ENCODE peak calls at places on chromosomes 11 and 22, in ten cellular contexts. C is GM12865, R is foreskin keratinocyte, M is endothelial cell of umbilical vein, E is GM06990, H is brain microvascular endothelial cell, L is Peyer's patch, G is sigmoid colon, F is psoas muscle, A is ovary. P is an unnamed sample.

GRCh38 chr11:104731890-104732289 is 166.4 kb downstream of the CASP12 start:
- DNase-seq in C (no peak), R (no peak), M (no peak), E (no peak), H (no peak), L (no peak), G (no peak), F (no peak), A (no peak), P (no peak)

GRCh38 chr11:114290503-114291239 is 5.5 kb upstream of the NNMT start:
- DNase-seq in C (no peak), R (no peak), M (peak), E (no peak), H (no peak), L (no peak), G (no peak), F (no peak), A (no peak), P (no peak)

GRCh38 chr22:50576070-50576469 is 2.2 kb downstream of the CPT1B start:
- DNase-seq in C (no peak), R (no peak), M (peak), E (no peak), H (peak), L (peak), G (no peak), F (no peak), A (no peak), P (peak)

GRCh38 chr11:45807792-45808238 is 2.9 kb downstream of the SLC35C1 start:
- DNase-seq in C (no peak), R (no peak), M (no peak), E (no peak), H (no peak), L (no peak), G (peak), F (no peak), A (no peak), P (no peak)

GRCh38 chr11:13329670-13330401 is 52.2 kb downstream of the BMAL1 start:
- DNase-seq in C (no peak), R (no peak), M (no peak), E (no peak), H (no peak), L (no peak), G (no peak), F (no peak), A (no peak), P (peak)

GRCh38 chr22:49016909-49017768 is 810.5 kb downstream of the BRD1 start:
- DNase-seq in C (no peak), R (no peak), M (no peak), E (no peak), H (no peak), L (peak), G (peak), F (no peak), A (no peak), P (no peak)

GRCh38 chr11:114399903-114400221 is 449 bp downstream of the C11orf71 start:
- DNase-seq in C (no peak), R (no peak), M (no peak), E (no peak), H (no peak), L (no peak), G (no peak), F (peak), A (no peak), P (peak)

GRCh38 chr11:119486016-119486415 is 63.0 kb upstream of the THY1 start:
- DNase-seq in C (no peak), R (no peak), M (no peak), E (no peak), H (no peak), L (no peak), G (no peak), F (no peak), A (no peak), P (no peak)

GRCh38 chr11:35364101-35364780 is 55.1 kb downstream of the SLC1A2 start:
- DNase-seq in C (no peak), R (peak), M (no peak), E (no peak), H (peak), L (no peak), G (peak), F (peak), A (peak), P (peak)

GRCh38 chr11:62487698-62488551 is 58.7 kb downstream of the AHNAK start:
- DNase-seq in C (no peak), R (no peak), M (peak), E (no peak), H (no peak), L (no peak), G (no peak), F (no peak), A (no peak), P (no peak)

GRCh38 chr22:25714739-25715138 is 27.2 kb upstream of the MYO18B start:
- DNase-seq in C (no peak), R (no peak), M (no peak), E (no peak), H (no peak), L (no peak), G (no peak), F (no peak), A (no peak), P (no peak)

GRCh38 chr11:45745065-45745811 is 59.7 kb upstream of the SLC35C1 start:
- DNase-seq in C (no peak), R (no peak), M (no peak), E (no peak), H (no peak), L (no peak), G (peak), F (peak), A (peak), P (no peak)

GRCh38 chr11:19557720-19558140 is 154.9 kb upstream of the NAV2 start:
- DNase-seq in C (peak), R (peak), M (peak), E (peak), H (peak), L (peak), G (peak), F (peak), A (peak), P (peak)

GRCh38 chr11:66882540-66882939 is 25.7 kb downstream of the LRFN4 start:
- DNase-seq in C (no peak), R (no peak), M (no peak), E (no peak), H (no peak), L (no peak), G (no peak), F (no peak), A (no peak), P (no peak)

GRCh38 chr11:126109941-126110731 is 47.5 kb upstream of the CDON start:
- DNase-seq in C (no peak), R (no peak), M (no peak), E (no peak), H (peak), L (no peak), G (no peak), F (peak), A (no peak), P (no peak)

GRCh38 chr11:111097191-111097590 is 148.3 kb upstream of the POU2AF2 start:
- DNase-seq in C (no peak), R (no peak), M (no peak), E (no peak), H (no peak), L (no peak), G (no peak), F (peak), A (no peak), P (peak)

GRCh38 chr11:13278620-13279486 is 1.3 kb downstream of the BMAL1 start:
- DNase-seq in C (no peak), R (no peak), M (peak), E (no peak), H (no peak), L (no peak), G (no peak), F (peak), A (peak), P (peak)

GRCh38 chr22:40401532-40401931 is 31.1 kb downstream of the SGSM3 start:
- DNase-seq in C (no peak), R (no peak), M (no peak), E (no peak), H (no peak), L (no peak), G (no peak), F (no peak), A (no peak), P (no peak)

GRCh38 chr11:129557421-129557820 is 181.8 kb downstream of the BARX2 start:
- DNase-seq in C (no peak), R (no peak), M (no peak), E (no peak), H (no peak), L (no peak), G (no peak), F (no peak), A (no peak), P (no peak)

GRCh38 chr11:103170865-103171264 is 61.6 kb downstream of the DYNC2H1 start:
- DNase-seq in C (no peak), R (peak), M (no peak), E (no peak), H (no peak), L (no peak), G (no peak), F (no peak), A (no peak), P (peak)

GRCh38 chr11:64126796-64127195 is 39.1 kb downstream of the MACROD1 start:
- DNase-seq in C (no peak), R (no peak), M (no peak), E (no peak), H (no peak), L (no peak), G (no peak), F (no peak), A (no peak), P (no peak)

GRCh38 chr11:16154715-16155396 is 201.5 kb downstream of the SOX6 start:
- DNase-seq in C (no peak), R (peak), M (no peak), E (no peak), H (no peak), L (no peak), G (no peak), F (no peak), A (no peak), P (peak)

GRCh38 chr22:47474464-47474863 is 712.0 kb downstream of the TBC1D22A start:
- DNase-seq in C (no peak), R (no peak), M (no peak), E (no peak), H (no peak), L (no peak), G (no peak), F (no peak), A (no peak), P (no peak)

GRCh38 chr11:64384981-64385952 is 26.3 kb downstream of the RPS6KA4 start:
- DNase-seq in C (no peak), R (no peak), M (no peak), E (no peak), H (no peak), L (no peak), G (no peak), F (no peak), A (no peak), P (no peak)

GRCh38 chr11:91866642-91867041 is 358.0 kb upstream of the FAT3 start:
- DNase-seq in C (no peak), R (no peak), M (no peak), E (no peak), H (no peak), L (no peak), G (no peak), F (no peak), A (no peak), P (no peak)

GRCh38 chr11:119460582-119460981 is 37.6 kb upstream of the THY1 start:
- DNase-seq in C (no peak), R (no peak), M (no peak), E (no peak), H (peak), L (no peak), G (no peak), F (no peak), A (no peak), P (peak)

GRCh38 chr11:58958500-58958899 is 19.2 kb downstream of the GLYATL1 start:
- DNase-seq in C (peak), R (no peak), M (peak), E (no peak), H (no peak), L (no peak), G (no peak), F (no peak), A (no peak), P (peak)

GRCh38 chr11:33040862-33041453 is 1.6 kb downstream of the TCP11L1 start:
- DNase-seq in C (peak), R (no peak), M (no peak), E (no peak), H (no peak), L (no peak), G (no peak), F (no peak), A (no peak), P (no peak)

GRCh38 chr11:118996926-118997626 is 862 bp upstream of the CENATAC start:
- DNase-seq in C (peak), R (no peak), M (peak), E (peak), H (no peak), L (no peak), G (no peak), F (no peak), A (no peak), P (no peak)

GRCh38 chr22:18970180-18970947 is 34.3 kb upstream of the PRODH start:
- DNase-seq in C (no peak), R (no peak), M (no peak), E (no peak), H (no peak), L (no peak), G (no peak), F (no peak), A (no peak), P (no peak)

GRCh38 chr22:44761025-44761424 is 8.7 kb downstream of the ARHGAP8 start:
- DNase-seq in C (no peak), R (no peak), M (no peak), E (no peak), H (no peak), L (no peak), G (no peak), F (no peak), A (no peak), P (no peak)

GRCh38 chr11:121965330-121965729 is 150.7 kb downstream of the BLID start:
- DNase-seq in C (no peak), R (peak), M (peak), E (no peak), H (peak), L (no peak), G (no peak), F (no peak), A (peak), P (peak)

GRCh38 chr11:93857413-93858185 is 7.2 kb upstream of the VSTM5 start:
- DNase-seq in C (no peak), R (no peak), M (peak), E (no peak), H (no peak), L (no peak), G (no peak), F (no peak), A (no peak), P (no peak)

GRCh38 chr11:120746836-120747609 is 235.5 kb downstream of the GRIK4 start:
- DNase-seq in C (peak), R (peak), M (no peak), E (no peak), H (no peak), L (no peak), G (no peak), F (no peak), A (no peak), P (peak)

GRCh38 chr11:133732109-133732508 is 113.2 kb downstream of the SPATA19 start:
- DNase-seq in C (no peak), R (no peak), M (no peak), E (no peak), H (no peak), L (no peak), G (no peak), F (no peak), A (no peak), P (no peak)

GRCh38 chr22:35350539-35351503 is 30.1 kb upstream of the HMOX1 start:
- DNase-seq in C (peak), R (peak), M (peak), E (peak), H (peak), L (peak), G (peak), F (peak), A (peak), P (peak)

GRCh38 chr11:14445542-14446530 is 53.8 kb downstream of the COPB1 start:
- DNase-seq in C (no peak), R (peak), M (peak), E (no peak), H (peak), L (no peak), G (no peak), F (no peak), A (no peak), P (no peak)

GRCh38 chr22:39282642-39283311 is 36.6 kb downstream of the RPL3 start:
- DNase-seq in C (no peak), R (no peak), M (peak), E (no peak), H (no peak), L (no peak), G (no peak), F (peak), A (no peak), P (no peak)
- TF ChIP-seq CTCF in C (no peak), R (peak), M (no peak), E (no peak), H (no peak), L (no peak), G (no peak), F (no peak), A (no peak), P (no peak)

GRCh38 chr11:450809-451451 is 851 bp downstream of the PTDSS2 start:
- DNase-seq in C (peak), R (peak), M (peak), E (peak), H (peak), L (peak), G (peak), F (peak), A (peak), P (peak)
- TF ChIP-seq CTCF in C (peak), R (peak), M (peak), E (peak), H (peak), L (no peak), G (no peak), F (no peak), A (peak), P (peak)

GRCh38 chr22:43749473-43749872 is 62.6 kb downstream of the EFCAB6 start:
- DNase-seq in C (no peak), R (no peak), M (no peak), E (no peak), H (no peak), L (no peak), G (no peak), F (no peak), A (no peak), P (no peak)

GRCh38 chr22:43750751-43751150 is 61.4 kb downstream of the EFCAB6 start:
- DNase-seq in C (peak), R (no peak), M (no peak), E (no peak), H (no peak), L (no peak), G (no peak), F (no peak), A (no peak), P (no peak)

GRCh38 chr22:43755452-43755851 is 56.7 kb downstream of the EFCAB6 start:
- DNase-seq in C (no peak), R (no peak), M (no peak), E (no peak), H (no peak), L (no peak), G (no peak), F (no peak), A (no peak), P (no peak)

GRCh38 chr22:43753718-43754117 is 58.4 kb downstream of the EFCAB6 start:
- DNase-seq in C (no peak), R (no peak), M (no peak), E (no peak), H (no peak), L (no peak), G (no peak), F (no peak), A (no peak), P (no peak)

DNA sequence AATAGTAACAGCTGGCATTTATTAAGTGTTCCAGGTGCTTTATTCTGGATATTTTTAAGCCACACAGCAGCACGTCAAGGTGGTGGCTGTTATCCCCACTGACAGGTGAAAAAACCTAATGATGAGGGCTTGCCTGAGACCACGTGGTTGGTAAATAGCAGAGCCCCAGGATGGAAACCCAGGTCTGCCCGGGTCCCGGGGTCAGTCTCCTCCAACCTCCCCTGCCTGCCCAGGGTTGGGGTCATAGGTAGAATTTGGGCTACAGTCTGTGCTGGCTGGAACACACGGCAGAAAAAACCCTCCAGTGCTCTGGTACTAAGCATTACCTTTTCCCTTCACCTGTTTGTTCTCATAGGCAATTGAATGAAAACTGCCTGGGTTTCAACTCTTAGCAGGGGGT is 57.9 kb downstream of the EFCAB6 start:
- DNase-seq in C (no peak), R (no peak), M (no peak), E (no peak), H (no peak), L (no peak), G (no peak), F (no peak), A (no peak), P (no peak)
- TF ChIP-seq CTCF in C (no peak), R (no peak), M (no peak), E (no peak), H (no peak), L (no peak), G (no peak), F (no peak), A (no peak), P (no peak)

DNA sequence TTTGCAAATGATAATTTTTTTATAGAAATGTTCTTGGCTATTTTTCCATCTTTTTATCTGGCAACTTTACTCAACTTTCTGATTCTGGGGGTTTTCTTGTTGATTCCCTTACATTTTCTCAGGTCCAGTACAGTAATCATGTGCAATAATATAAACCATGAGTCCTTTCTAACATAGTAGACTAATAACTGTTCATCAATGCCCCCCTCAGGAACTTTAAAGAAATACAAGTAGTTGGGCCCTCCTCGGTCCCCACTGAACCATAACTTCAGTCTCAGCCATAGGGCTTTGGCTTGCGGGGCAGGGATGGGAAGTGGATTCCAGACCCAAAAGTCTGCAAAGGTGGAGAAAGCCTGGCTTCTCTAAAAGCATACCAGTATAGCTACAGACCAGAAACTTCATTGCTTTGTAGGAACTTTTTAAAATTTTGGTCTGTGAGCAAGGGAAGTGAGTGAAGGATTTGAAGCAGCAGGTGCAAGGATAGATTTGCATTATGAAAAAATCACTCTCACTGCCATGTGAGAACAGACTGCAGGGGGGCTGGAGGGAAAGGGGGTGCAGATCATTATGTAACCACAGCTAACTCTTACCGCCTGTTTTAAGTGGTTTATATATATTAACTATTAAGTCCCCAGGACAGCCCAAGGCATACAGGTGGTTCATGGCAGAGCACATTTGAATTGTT is 10.5 kb upstream of the TUB start:
- DNase-seq in C (peak), R (no peak), M (peak), E (no peak), H (peak), L (no peak), G (no peak), F (no peak), A (no peak), P (peak)
- TF ChIP-seq CTCF in C (peak), R (peak), M (peak), E (peak), H (peak), L (peak), G (no peak), F (peak), A (no peak), P (peak)

GRCh38 chr11:68007498-68008380 is 2.4 kb upstream of the ALDH3B1 start:
- DNase-seq in C (no peak), R (no peak), M (no peak), E (no peak), H (no peak), L (peak), G (peak), F (no peak), A (no peak), P (no peak)

GRCh38 chr11:68008381-68009337 is 1.5 kb upstream of the ALDH3B1 start:
- DNase-seq in C (no peak), R (no peak), M (no peak), E (peak), H (no peak), L (peak), G (peak), F (no peak), A (no peak), P (peak)

GRCh38 chr11:68011046-68011943 is 1.2 kb downstream of the ALDH3B1 start:
- DNase-seq in C (no peak), R (no peak), M (no peak), E (no peak), H (no peak), L (no peak), G (no peak), F (no peak), A (no peak), P (no peak)

GRCh38 chr11:68010058-68011041 is at the start of gene ALDH3B1:
- DNase-seq in C (peak), R (no peak), M (peak), E (no peak), H (peak), L (peak), G (peak), F (peak), A (peak), P (peak)

GRCh38 chr11:68009391-68010000 is 631 bp upstream of the ALDH3B1 start:
- DNase-seq in C (peak), R (no peak), M (peak), E (no peak), H (peak), L (no peak), G (no peak), F (no peak), A (no peak), P (peak)
- TF ChIP-seq CTCF in C (no peak), R (peak), M (peak), E (peak), H (peak), L (no peak), G (no peak), F (no peak), A (no peak), P (peak)

P was measured in MCF 10A.